ENCODE peak calls at places on chromosomes 3 and 15, in five cellular contexts. X, F, V, T and N are unnamed samples.

GRCh38 chr3:192281207-192281880 is 446.0 kb downstream of the FGF12 start:
- DNase-seq in V (no peak), T (no peak), X (no peak), F (no peak), N (no peak)

GRCh38 chr3:25727316-25727715 is 55.9 kb downstream of the NGLY1 start:
- DNase-seq in F (no peak), T (no peak), X (no peak), V (no peak), N (no peak)

GRCh38 chr3:155745795-155746550 is 1.1 kb upstream of the PLCH1 start:
- DNase-seq in T (no peak), V (peak), F (no peak), X (peak), N (no peak)

GRCh38 chr3:119636194-119636593 is 24.2 kb downstream of the POPDC2 start:
- DNase-seq in F (peak), V (no peak), T (peak), X (no peak), N (peak)

GRCh38 chr15:27845535-27846369 is 253.4 kb downstream of the OCA2 start:
- DNase-seq in T (no peak), X (no peak), V (no peak), F (no peak), N (no peak)

GRCh38 chr3:179416681-179417080 is 34.6 kb downstream of the GNB4 start:
- DNase-seq in F (peak), T (peak), X (no peak), V (no peak), N (no peak)

GRCh38 chr15:56832125-56832524 is 86.3 kb upstream of the TCF12 start:
- DNase-seq in V (no peak), F (peak), T (no peak), X (peak), N (no peak)

GRCh38 chr3:99522147-99522546 is 116.2 kb upstream of the COL8A1 start:
- DNase-seq in X (no peak), T (no peak), F (no peak), V (no peak), N (no peak)

GRCh38 chr15:64807751-64808222 is 17.7 kb downstream of the PIF1 start:
- DNase-seq in X (no peak), T (no peak), F (no peak), V (no peak), N (no peak)

GRCh38 chr15:67372563-67372962 is 118.0 kb downstream of the IQCH start:
- DNase-seq in T (no peak), F (peak), X (no peak), V (no peak), N (no peak)

GRCh38 chr15:58260911-58261267 is 122.7 kb downstream of the AQP9 start:
- DNase-seq in X (no peak), V (peak), T (peak), F (peak), N (no peak)

GRCh38 chr3:56826831-56827722 is 25.3 kb upstream of the ARHGEF3 start:
- DNase-seq in T (peak), X (no peak), V (no peak), F (peak), N (no peak)

GRCh38 chr15:76978522-76979330 is 16.2 kb upstream of the PSTPIP1 start:
- DNase-seq in X (no peak), F (no peak), T (no peak), V (no peak), N (no peak)

GRCh38 chr15:66701422-66702034 is 508 bp upstream of the SMAD6 start:
- DNase-seq in F (no peak), T (no peak), X (peak), V (peak), N (no peak)

GRCh38 chr15:92869263-92869940 is 30.7 kb upstream of the CHD2 start:
- DNase-seq in F (peak), V (no peak), T (peak), X (peak), N (peak)

GRCh38 chr15:47376190-47376589 is 341.1 kb upstream of the SEMA6D start:
- DNase-seq in F (no peak), X (no peak), V (no peak), T (no peak), N (no peak)

GRCh38 chr15:25684521-25685215 is 178.5 kb downstream of the ATP10A start:
- DNase-seq in V (no peak), X (no peak), T (peak), F (peak), N (no peak)

GRCh38 chr3:23600178-23600577 is 205.6 kb upstream of the UBE2E1 start:
- DNase-seq in V (no peak), X (peak), T (peak), F (peak), N (peak)

GRCh38 chr3:104349836-104350235 is 1016.9 kb upstream of the ALCAM start:
- DNase-seq in X (no peak), T (no peak), F (no peak), V (no peak), N (no peak)

GRCh38 chr3:127671523-127672428 is 976 bp upstream of the ABTB1 start:
- DNase-seq in T (no peak), F (no peak), X (no peak), V (no peak), N (no peak)

GRCh38 chr15:94526071-94526689 is 294.8 kb downstream of the MCTP2 start:
- DNase-seq in F (no peak), V (no peak), T (no peak), X (peak), N (no peak)

GRCh38 chr3:122926322-122926721 is 101.2 kb downstream of the SEMA5B start:
- DNase-seq in F (no peak), X (no peak), T (no peak), V (no peak), N (no peak)

GRCh38 chr3:110521019-110521418 is 550.6 kb upstream of the NECTIN3 start:
- DNase-seq in V (no peak), X (peak), F (peak), T (peak), N (no peak)

GRCh38 chr15:25226360-25226759 is 212.5 kb downstream of the UBE3A start:
- DNase-seq in X (no peak), T (no peak), V (no peak), F (no peak), N (no peak)

GRCh38 chr3:172074578-172074977 is 35.2 kb downstream of the FNDC3B start:
- DNase-seq in F (peak), X (no peak), T (no peak), V (no peak), N (no peak)

GRCh38 chr3:156974931-156975330 is 148.8 kb downstream of the LEKR1 start:
- DNase-seq in V (no peak), T (no peak), X (no peak), F (no peak), N (no peak)

GRCh38 chr3:186452517-186452916 is 90.5 kb upstream of the DGKG start:
- DNase-seq in V (no peak), T (peak), F (peak), X (peak), N (peak)

GRCh38 chr3:4763604-4764247 is 215.5 kb upstream of the BHLHE40 start:
- DNase-seq in T (no peak), V (no peak), X (no peak), F (no peak), N (no peak)

GRCh38 chr3:67380118-67380517 is 274.3 kb downstream of the SUCLG2 start:
- DNase-seq in X (no peak), F (no peak), T (no peak), V (no peak), N (no peak)

GRCh38 chr3:36494461-36495109 is 114.3 kb downstream of the STAC start:
- DNase-seq in X (peak), V (no peak), T (peak), F (peak), N (peak)

GRCh38 chr3:51691021-51691420 is 15.8 kb upstream of the GRM2 start:
- DNase-seq in F (no peak), V (no peak), X (no peak), T (no peak), N (no peak)

GRCh38 chr3:52798978-52799476 is 4.4 kb downstream of the ITIH3 start:
- DNase-seq in V (peak), T (no peak), F (no peak), X (peak), N (no peak)

GRCh38 chr3:164748626-164749025 is 329.7 kb downstream of the SI start:
- DNase-seq in X (no peak), F (no peak), V (no peak), T (no peak), N (no peak)

GRCh38 chr15:41928637-41929620 is 35.1 kb upstream of the SPTBN5 start:
- DNase-seq in T (no peak), F (no peak), V (peak), X (peak), N (no peak)

GRCh38 chr3:192408721-192409151 is 318.6 kb downstream of the FGF12 start:
- DNase-seq in X (no peak), T (no peak), F (no peak), V (no peak), N (no peak)

GRCh38 chr3:112111785-112112402 is 21.2 kb downstream of the GCSAM start:
- DNase-seq in X (peak), F (peak), V (peak), T (peak), N (no peak)

GRCh38 chr15:31306426-31307269 is 20.0 kb upstream of the KLF13 start:
- DNase-seq in X (no peak), F (no peak), T (no peak), V (no peak), N (no peak)
- H3K4me3 ChIP-seq in X (no peak), F (no peak), T (no peak), V (no peak), N (no peak)

DNA sequence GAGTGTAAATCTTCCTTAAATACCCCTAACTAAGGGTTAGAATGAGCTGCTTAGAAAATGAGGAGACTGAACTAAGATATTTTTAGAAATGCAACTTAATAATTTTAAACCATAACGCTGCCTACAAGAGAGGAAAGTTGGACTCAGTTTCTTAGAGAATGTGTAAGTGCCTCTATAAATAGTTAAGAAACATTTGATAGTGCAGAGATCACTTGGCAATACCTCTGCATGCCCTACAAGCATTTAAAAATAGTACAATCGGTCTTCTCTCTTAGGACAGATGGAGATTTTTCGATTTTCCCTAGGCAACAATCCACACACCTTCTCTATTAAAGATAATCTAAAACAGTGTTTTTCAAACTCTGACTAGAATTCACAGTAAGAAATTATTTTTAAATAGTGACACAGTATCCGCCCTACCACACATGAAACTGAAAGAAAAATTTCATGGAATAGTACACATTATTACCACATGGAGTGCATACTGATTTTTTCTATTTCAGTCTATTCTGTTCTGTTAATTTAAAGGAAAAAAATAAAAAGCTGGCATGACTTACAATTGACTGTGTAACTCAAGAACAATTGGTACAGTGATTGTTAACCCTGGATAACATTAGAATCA is 83.2 kb downstream of the GADL1 start:
- DNase-seq in X (no peak), T (no peak), F (no peak), V (no peak), N (no peak)
- H3K4me3 ChIP-seq in X (no peak), T (no peak), F (no peak), V (no peak), N (no peak)

GRCh38 chr3:9040996-9041395 is 77.7 kb upstream of the RAD18 start:
- DNase-seq in X (no peak), T (no peak), F (no peak), V (no peak), N (no peak)

GRCh38 chr3:9043063-9043462 is 79.8 kb upstream of the RAD18 start:
- DNase-seq in X (no peak), V (no peak), F (no peak), T (no peak), N (no peak)

GRCh38 chr3:9047465-9048346 is 84.4 kb upstream of the RAD18 start:
- DNase-seq in V (no peak), F (no peak), X (no peak), T (no peak), N (no peak)

GRCh38 chr3:9041626-9042025 is 78.4 kb upstream of the RAD18 start:
- DNase-seq in F (no peak), V (no peak), T (no peak), X (no peak), N (no peak)

DNA sequence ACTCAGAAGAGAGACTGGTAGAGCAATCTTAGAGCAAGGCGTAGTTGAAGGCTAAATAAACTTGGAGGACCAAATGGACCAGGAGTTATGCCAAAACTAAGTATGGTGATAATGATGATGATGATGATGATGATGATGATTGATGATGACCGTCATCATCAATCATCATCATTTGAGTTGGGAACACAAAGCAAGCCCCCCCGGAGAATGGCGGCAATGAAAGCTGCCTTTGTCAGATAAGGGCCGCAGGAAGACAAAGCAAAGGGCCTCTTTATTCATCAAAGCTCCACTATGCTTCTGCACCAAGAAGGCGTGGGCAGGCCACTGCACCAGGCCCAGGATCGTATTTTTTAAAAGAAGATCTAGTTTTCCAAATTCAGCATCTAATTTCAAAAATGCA is 82.1 kb upstream of the RAD18 start:
- DNase-seq in T (no peak), F (no peak), X (no peak), V (no peak), N (no peak)
- H3K4me3 ChIP-seq in T (no peak), F (no peak), X (no peak), V (no peak), N (no peak)

DNA sequence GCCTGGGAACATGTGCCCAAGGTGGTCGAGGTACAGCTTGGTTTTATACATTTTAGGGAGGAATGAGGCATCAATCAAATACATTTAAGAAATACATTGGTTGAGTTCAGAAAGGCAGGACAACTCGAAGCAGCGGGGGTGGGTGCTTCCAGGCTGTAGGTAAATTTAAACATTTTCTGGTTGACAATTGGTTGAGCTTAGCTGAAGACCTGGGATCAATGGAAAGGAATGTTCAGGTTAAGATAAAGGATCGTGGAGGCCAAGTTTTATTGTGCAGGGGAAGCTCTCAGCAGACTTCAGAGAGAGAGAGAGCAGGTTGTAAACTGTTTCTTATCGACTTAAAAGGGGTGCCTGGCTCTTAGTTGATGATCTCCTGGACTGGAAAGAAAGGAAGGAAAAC is 11.3 kb downstream of the CPN2 start:
- DNase-seq in F (no peak), X (no peak), V (no peak), T (no peak), N (no peak)
- H3K4me3 ChIP-seq in F (no peak), X (no peak), V (no peak), T (no peak), N (no peak)

DNA sequence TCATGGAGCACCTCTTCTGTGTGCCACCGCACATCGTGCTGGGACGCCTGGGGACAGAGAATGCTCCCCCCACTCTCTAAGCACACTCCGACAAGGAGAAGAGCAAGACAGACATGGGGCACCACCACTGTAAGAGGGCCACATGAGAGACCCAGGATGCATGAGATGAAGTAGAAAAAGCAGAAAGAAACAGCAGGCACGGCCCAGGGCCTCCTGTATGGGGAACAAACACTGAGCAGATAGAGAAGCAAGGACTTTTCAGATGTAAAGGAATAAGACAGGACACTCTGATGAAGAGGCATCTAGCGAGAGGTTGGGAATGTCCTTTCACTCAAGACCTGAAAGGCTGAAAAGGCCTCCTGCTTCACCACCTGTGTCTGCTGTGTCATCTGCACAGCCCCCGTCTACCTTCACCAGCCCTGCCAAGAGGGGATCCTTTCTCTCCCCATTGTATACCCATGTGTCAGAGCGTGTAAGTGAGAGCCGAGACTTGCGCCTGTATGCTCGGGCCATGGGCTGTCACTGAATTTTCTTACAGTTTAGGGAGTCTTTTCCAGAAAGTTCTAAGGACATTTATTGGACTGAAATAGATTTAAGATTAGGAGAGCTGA is 125.6 kb downstream of the LRRK1 start:
- DNase-seq in V (peak), X (no peak), T (no peak), F (no peak), N (no peak)
- H3K4me3 ChIP-seq in V (no peak), X (no peak), T (no peak), F (no peak), N (no peak)

DNA sequence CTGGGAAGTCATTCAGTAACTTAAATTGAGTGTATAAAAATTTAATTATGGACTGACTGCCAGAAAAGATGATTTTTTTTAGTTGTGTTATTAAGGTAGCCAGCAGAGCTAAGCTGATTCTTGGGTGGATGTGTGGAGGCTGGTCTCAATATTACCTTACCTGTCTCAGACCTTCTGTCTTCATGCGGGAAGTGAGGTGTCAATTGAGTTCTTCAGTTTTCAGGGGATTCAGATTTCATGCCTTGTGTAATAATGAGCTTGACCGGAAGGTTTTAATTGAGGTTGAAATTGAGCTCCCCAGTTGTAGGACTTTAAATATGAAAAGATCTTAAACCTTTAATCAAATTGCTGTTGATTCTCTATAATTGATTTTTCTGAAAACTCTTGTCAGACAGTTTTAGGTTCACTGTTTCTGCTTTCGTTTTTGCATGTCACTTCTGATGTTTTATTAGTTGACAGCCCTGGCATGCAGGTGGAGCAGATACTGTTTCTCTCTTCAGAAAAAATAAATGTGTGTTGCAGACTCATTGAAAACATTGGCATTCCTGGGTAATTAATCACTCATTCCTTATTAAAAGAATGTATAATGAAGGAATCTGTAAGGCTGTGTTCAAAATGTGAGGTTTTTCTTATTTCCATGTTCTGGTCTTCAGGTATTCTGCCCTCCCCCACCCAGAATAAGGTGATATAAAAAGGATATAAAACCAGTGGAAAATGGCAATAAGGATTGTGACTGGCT is 54.5 kb downstream of the PSMD6 start:
- DNase-seq in V (no peak), T (peak), X (no peak), F (no peak), N (no peak)
- H3K4me3 ChIP-seq in V (peak), T (no peak), X (no peak), F (no peak), N (peak)

GRCh38 chr3:39409514-39410136 is 3.1 kb downstream of the RPSA start:
- DNase-seq in V (no peak), T (no peak), X (no peak), F (no peak), N (no peak)
- H3K4me3 ChIP-seq in V (peak), T (no peak), X (peak), F (no peak), N (no peak)